ENCODE peak calls at places on chromosomes 16 and 17, in four cellular contexts. One of them, this sample, is unnamed.

GRCh38 chr17:49512296-49513043 is 17.4 kb downstream of the NGFR start:
- DNase-seq in H1: no peak
- DNase-seq in AG09309: no peak
- DNase-seq in stomach: no peak
- DNase-seq in this sample: no peak

GRCh38 chr16:83533193-83533592 is 274.6 kb upstream of the HSBP1 start:
- DNase-seq in H1: no peak
- DNase-seq in AG09309: peak
- DNase-seq in stomach: no peak
- DNase-seq in this sample: no peak

GRCh38 chr16:48236286-48236685 is 7.8 kb upstream of the LONP2 start:
- DNase-seq in H1: no peak
- DNase-seq in AG09309: no peak
- DNase-seq in stomach: no peak
- DNase-seq in this sample: no peak

GRCh38 chr17:60231691-60232090 is 81.9 kb downstream of the CA4 start:
- DNase-seq in H1: no peak
- DNase-seq in AG09309: peak
- DNase-seq in stomach: no peak
- DNase-seq in this sample: no peak

GRCh38 chr17:83189673-83190385 is 110.4 kb downstream of the METRNL start:
- DNase-seq in H1: peak
- DNase-seq in AG09309: no peak
- DNase-seq in stomach: peak
- DNase-seq in this sample: no peak

GRCh38 chr16:89198417-89199240 is 1.7 kb downstream of the SLC22A31 start:
- DNase-seq in H1: peak
- DNase-seq in AG09309: no peak
- DNase-seq in stomach: no peak
- DNase-seq in this sample: no peak

GRCh38 chr16:75380870-75381269 is 52.4 kb downstream of the CFDP1 start:
- DNase-seq in H1: no peak
- DNase-seq in AG09309: no peak
- DNase-seq in stomach: no peak
- DNase-seq in this sample: no peak

GRCh38 chr16:89689142-89689541 is 2.7 kb downstream of the CDK10 start:
- DNase-seq in H1: no peak
- DNase-seq in AG09309: no peak
- DNase-seq in stomach: no peak
- DNase-seq in this sample: no peak

GRCh38 chr17:78759969-78760352 is 22.1 kb downstream of the CYTH1 start:
- DNase-seq in H1: no peak
- DNase-seq in AG09309: no peak
- DNase-seq in stomach: no peak
- DNase-seq in this sample: no peak

GRCh38 chr16:79887541-79888540 is 287.3 kb upstream of the MAF start:
- DNase-seq in H1: no peak
- DNase-seq in AG09309: no peak
- DNase-seq in stomach: no peak
- DNase-seq in this sample: no peak

GRCh38 chr17:80720624-80721577 is 176.3 kb downstream of the RPTOR start:
- DNase-seq in H1: no peak
- DNase-seq in AG09309: no peak
- DNase-seq in stomach: peak
- DNase-seq in this sample: no peak

GRCh38 chr16:27761816-27762215 is 211.9 kb downstream of the KATNIP start:
- DNase-seq in H1: no peak
- DNase-seq in AG09309: no peak
- DNase-seq in stomach: no peak
- DNase-seq in this sample: no peak

GRCh38 chr16:85258616-85259015 is 146.3 kb upstream of the CIBAR2 start:
- DNase-seq in H1: no peak
- DNase-seq in AG09309: no peak
- DNase-seq in stomach: no peak
- DNase-seq in this sample: no peak

GRCh38 chr17:27530791-27531391 is 74.6 kb downstream of the KSR1 start:
- DNase-seq in H1: no peak
- DNase-seq in AG09309: no peak
- DNase-seq in stomach: no peak
- DNase-seq in this sample: no peak

GRCh38 chr16:19588661-19589060 is 33.2 kb downstream of the VPS35L start:
- DNase-seq in H1: no peak
- DNase-seq in AG09309: no peak
- DNase-seq in stomach: no peak
- DNase-seq in this sample: no peak

GRCh38 chr16:84628226-84628731 is 10.4 kb upstream of the COTL1 start:
- DNase-seq in H1: no peak
- DNase-seq in AG09309: no peak
- DNase-seq in stomach: no peak
- DNase-seq in this sample: no peak

GRCh38 chr16:19071811-19072777 is 4.7 kb downstream of the COQ7 start:
- DNase-seq in H1: peak
- DNase-seq in AG09309: peak
- DNase-seq in stomach: peak
- DNase-seq in this sample: peak

GRCh38 chr16:89037261-89038152 is 56.1 kb upstream of the ACSF3 start:
- DNase-seq in H1: peak
- DNase-seq in AG09309: no peak
- DNase-seq in stomach: no peak
- DNase-seq in this sample: peak

GRCh38 chr16:4687416-4687815 is 5.9 kb upstream of the NUDT16L1 start:
- DNase-seq in H1: no peak
- DNase-seq in AG09309: no peak
- DNase-seq in stomach: no peak
- DNase-seq in this sample: no peak

GRCh38 chr17:14616508-14616907 is 315.6 kb downstream of the HS3ST3B1 start:
- DNase-seq in H1: no peak
- DNase-seq in AG09309: peak
- DNase-seq in stomach: no peak
- DNase-seq in this sample: no peak

GRCh38 chr16:720990-721764 is at the start of gene ANTKMT:
- DNase-seq in H1: peak
- DNase-seq in AG09309: no peak
- DNase-seq in stomach: peak
- DNase-seq in this sample: peak

GRCh38 chr16:87318158-87318644 is 1.0 kb upstream of the C16orf95 start:
- DNase-seq in H1: no peak
- DNase-seq in AG09309: no peak
- DNase-seq in stomach: no peak
- DNase-seq in this sample: no peak

GRCh38 chr17:14843086-14843795 is 421.9 kb downstream of the PMP22 start:
- DNase-seq in H1: no peak
- DNase-seq in AG09309: no peak
- DNase-seq in stomach: no peak
- DNase-seq in this sample: no peak

GRCh38 chr17:80947200-80947940 is 44.3 kb upstream of the CHMP6 start:
- DNase-seq in H1: no peak
- DNase-seq in AG09309: no peak
- DNase-seq in stomach: no peak
- DNase-seq in this sample: no peak

GRCh38 chr17:5676012-5676411 is 91.7 kb upstream of the NLRP1 start:
- DNase-seq in H1: no peak
- DNase-seq in AG09309: no peak
- DNase-seq in stomach: no peak
- DNase-seq in this sample: no peak

GRCh38 chr17:47204722-47205418 is 4.3 kb upstream of the MYL4 start:
- DNase-seq in H1: no peak
- DNase-seq in AG09309: no peak
- DNase-seq in stomach: no peak
- DNase-seq in this sample: peak

GRCh38 chr16:73065617-73066313 is 17.8 kb upstream of the ZFHX3 start:
- DNase-seq in H1: peak
- DNase-seq in AG09309: no peak
- DNase-seq in stomach: no peak
- DNase-seq in this sample: no peak

GRCh38 chr17:6927290-6927844 is 68.5 kb upstream of the ALOX12 start:
- DNase-seq in H1: no peak
- DNase-seq in AG09309: peak
- DNase-seq in stomach: no peak
- DNase-seq in this sample: no peak

GRCh38 chr16:25020112-25020591 is 5.0 kb upstream of the ARHGAP17 start:
- DNase-seq in H1: no peak
- DNase-seq in AG09309: no peak
- DNase-seq in stomach: no peak
- DNase-seq in this sample: no peak

GRCh38 chr17:67400193-67400592 is 23.1 kb downstream of the PITPNC1 start:
- DNase-seq in H1: no peak
- DNase-seq in AG09309: no peak
- DNase-seq in stomach: no peak
- DNase-seq in this sample: no peak

GRCh38 chr16:49482690-49483089 is 109.1 kb downstream of the C16orf78 start:
- DNase-seq in H1: no peak
- DNase-seq in AG09309: no peak
- DNase-seq in stomach: no peak
- DNase-seq in this sample: no peak

DNA sequence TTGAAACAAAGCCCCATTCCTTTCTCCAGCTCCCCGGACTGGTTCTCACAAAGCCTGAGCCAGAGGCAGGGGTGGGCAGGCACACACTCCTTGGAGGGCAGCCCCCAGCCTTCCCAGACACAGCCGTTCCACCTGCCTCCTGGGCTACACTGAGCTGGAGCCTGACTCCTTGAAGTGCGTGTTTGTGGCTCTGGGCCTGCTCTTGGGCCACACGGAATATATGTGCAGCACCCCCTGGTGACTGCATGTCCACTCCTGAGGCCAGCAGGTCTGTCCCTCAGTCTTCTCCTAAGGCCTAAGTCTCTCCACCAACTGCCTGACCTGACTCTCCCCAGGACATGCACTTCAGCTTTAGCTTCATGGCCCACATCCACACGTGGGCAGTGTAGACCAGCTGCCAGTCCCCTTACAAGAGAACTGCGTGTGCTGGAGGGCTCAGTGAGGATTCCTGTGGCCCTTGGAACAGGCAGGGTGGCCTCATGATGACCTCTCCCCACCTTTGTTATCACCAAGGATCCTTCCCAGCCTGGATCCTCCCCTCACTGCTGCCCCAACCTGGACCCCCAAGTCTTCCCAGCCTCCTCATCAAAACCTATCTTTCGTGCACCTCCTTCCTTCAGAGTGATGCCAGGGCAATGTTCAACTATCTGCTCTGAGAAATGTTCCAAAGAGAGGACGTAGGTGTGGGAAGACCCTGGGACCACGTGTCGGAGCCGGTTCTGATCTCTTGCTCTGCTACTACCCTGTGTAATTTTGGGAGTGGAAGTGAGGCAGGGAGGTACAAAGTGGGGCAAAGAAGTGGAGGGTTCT is 12.4 kb upstream of the SLC6A2 start:
- DNase-seq in H1: no peak
- DNase-seq in AG09309: no peak
- DNase-seq in stomach: peak
- DNase-seq in this sample: no peak
- TF ChIP-seq CTCF in H1: no peak
- TF ChIP-seq CTCF in AG09309: peak
- TF ChIP-seq CTCF in stomach: no peak
- TF ChIP-seq CTCF in this sample: no peak

GRCh38 chr16:17917316-17918019 is 419.1 kb downstream of the NPIPA8 start:
- DNase-seq in H1: no peak
- DNase-seq in AG09309: no peak
- DNase-seq in stomach: no peak
- DNase-seq in this sample: no peak

GRCh38 chr16:17927015-17927414 is 409.5 kb downstream of the NPIPA8 start:
- DNase-seq in H1: no peak
- DNase-seq in AG09309: no peak
- DNase-seq in stomach: no peak
- DNase-seq in this sample: no peak

DNA sequence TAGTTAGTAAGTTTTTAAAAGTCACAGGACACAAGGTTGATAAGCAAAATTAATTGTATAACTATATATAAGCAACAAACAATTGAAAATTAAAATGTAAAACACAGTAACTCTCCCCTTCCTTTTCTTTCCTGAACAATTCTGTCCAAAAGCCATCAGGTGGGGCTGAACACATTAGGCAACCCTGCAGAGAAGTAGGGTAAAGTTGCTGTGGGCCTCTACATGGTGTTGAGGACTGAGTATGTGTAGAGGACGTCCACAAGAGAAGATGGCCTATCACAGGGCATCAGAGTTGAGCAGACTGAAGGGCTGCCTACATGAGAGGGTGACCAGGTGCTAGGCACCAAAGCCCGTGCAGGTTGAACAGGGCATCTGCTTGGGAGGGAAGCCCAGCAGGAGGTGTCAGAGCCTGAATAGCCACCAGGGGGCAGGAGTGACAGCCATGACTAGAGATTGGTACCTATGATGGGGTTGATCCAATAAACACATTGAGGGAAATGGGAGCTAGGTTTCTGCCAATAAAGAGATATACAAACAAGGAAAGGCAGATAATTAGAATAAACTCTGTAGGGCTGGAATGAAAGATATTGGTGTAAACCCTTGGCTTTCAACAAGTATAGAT is 415.1 kb downstream of the NPIPA8 start:
- DNase-seq in H1: peak
- DNase-seq in AG09309: no peak
- DNase-seq in stomach: no peak
- DNase-seq in this sample: peak
- TF ChIP-seq CTCF in H1: peak
- TF ChIP-seq CTCF in AG09309: peak
- TF ChIP-seq CTCF in stomach: peak
- TF ChIP-seq CTCF in this sample: peak

GRCh38 chr17:16285646-16286008 is 67.6 kb downstream of the CENPV start:
- DNase-seq in H1: no peak
- DNase-seq in AG09309: no peak
- DNase-seq in stomach: no peak
- DNase-seq in this sample: no peak
- TF ChIP-seq CTCF in H1: peak
- TF ChIP-seq CTCF in AG09309: peak
- TF ChIP-seq CTCF in stomach: peak
- TF ChIP-seq CTCF in this sample: peak

DNA sequence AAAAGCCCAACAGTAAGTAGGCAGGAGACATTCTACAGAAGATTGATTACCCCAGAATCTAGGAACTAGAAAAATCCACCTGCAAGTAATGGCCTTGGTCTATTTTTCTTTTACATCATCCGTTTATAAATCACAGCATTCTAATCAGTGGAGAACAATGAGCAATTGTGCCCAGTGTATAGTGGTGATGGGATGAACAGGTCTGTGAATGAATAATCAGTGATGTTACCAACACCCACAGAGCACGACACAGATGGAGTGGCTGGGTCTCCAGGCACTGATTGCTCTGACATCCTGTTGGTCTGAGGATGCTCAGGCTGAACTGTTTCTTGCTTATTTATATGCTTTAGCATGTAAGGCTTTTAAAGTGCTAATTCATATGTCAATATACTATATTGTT is 1251.2 kb upstream of the CDH8 start:
- DNase-seq in H1: no peak
- DNase-seq in AG09309: no peak
- DNase-seq in stomach: no peak
- DNase-seq in this sample: no peak
- TF ChIP-seq CTCF in H1: no peak
- TF ChIP-seq CTCF in AG09309: no peak
- TF ChIP-seq CTCF in stomach: no peak
- TF ChIP-seq CTCF in this sample: no peak

GRCh38 chr16:77951788-77952187 is 70.6 kb upstream of the CLEC3A start:
- DNase-seq in H1: no peak
- DNase-seq in AG09309: no peak
- DNase-seq in stomach: no peak
- DNase-seq in this sample: peak
- TF ChIP-seq CTCF in H1: peak
- TF ChIP-seq CTCF in AG09309: no peak
- TF ChIP-seq CTCF in stomach: no peak
- TF ChIP-seq CTCF in this sample: peak

This sample was measured in GM13977.